ENCODE peak calls at places on chromosomes 7 and 10, in four cellular contexts. C is fibroblast of lung, M is lower lobe of right lung, G is AG10803. N is an unnamed sample.

GRCh38 chr10:108393111-108393510 is 1228.6 kb upstream of the SORCS1 start:
- DNase-seq in C (peak), M (no peak), G (peak), N (no peak)

GRCh38 chr10:48463318-48464003 is 141.4 kb downstream of the ARHGAP22 start:
- DNase-seq in C (peak), M (no peak), G (peak), N (peak)

GRCh38 chr7:141737118-141737835 is 881 bp upstream of the SSBP1 start:
- DNase-seq in C (peak), M (peak), G (peak), N (no peak)

GRCh38 chr7:5296627-5297226 is 14.0 kb downstream of the SLC29A4 start:
- DNase-seq in C (no peak), M (peak), G (no peak), N (no peak)

GRCh38 chr10:31083765-31084184 is 52.1 kb upstream of the ZNF438 start:
- DNase-seq in C (peak), M (peak), G (peak), N (no peak)

GRCh38 chr10:62554632-62555199 is 180.5 kb downstream of the ZNF365 start:
- DNase-seq in C (peak), M (no peak), G (peak), N (no peak)

GRCh38 chr10:130179640-130180039 is 43.4 kb downstream of the GLRX3 start:
- DNase-seq in C (peak), M (no peak), G (peak), N (no peak)

GRCh38 chr7:78702770-78703169 is 750.7 kb downstream of the MAGI2 start:
- DNase-seq in C (peak), M (no peak), G (peak), N (no peak)